ENCODE peak calls at places on chromosome 10, in six cellular contexts. M is HFF-Myc, G is DND-41, P is A549, C is tibial nerve, R is sigmoid colon. Q is an unnamed sample.

GRCh38 chr10:22372922-22373321 is 27.6 kb downstream of the SPAG6 start:
- DNase-seq in P (no peak), M (no peak), C (no peak), G (no peak), R (no peak), Q (no peak)

GRCh38 chr10:48307584-48307983 is 1.1 kb downstream of the MAPK8 start:
- DNase-seq in M (no peak), P (no peak), R (no peak), C (no peak), G (no peak), Q (no peak)

GRCh38 chr10:113480081-113480360 is 72.8 kb upstream of the HABP2 start:
- DNase-seq in P (no peak), M (no peak), R (no peak), G (no peak), C (no peak), Q (no peak)

GRCh38 chr10:132280646-132281074 is 27.1 kb downstream of the STK32C start:
- DNase-seq in C (no peak), P (no peak), R (no peak), M (no peak), G (no peak), Q (no peak)

GRCh38 chr10:74035324-74035723 is 37.4 kb downstream of the VCL start:
- DNase-seq in G (no peak), R (no peak), P (no peak), C (no peak), M (no peak), Q (no peak)

GRCh38 chr10:103616705-103617361 is 123.3 kb downstream of the NEURL1 start:
- DNase-seq in P (no peak), G (no peak), R (peak; percentile 91), C (peak; percentile 74), M (peak; percentile 59), Q (peak; percentile 57)

GRCh38 chr10:3192856-3193635 is 20.5 kb upstream of the PITRM1 start:
- DNase-seq in M (no peak), G (peak; percentile 59), R (no peak), C (peak; percentile 82), P (peak; percentile 64), Q (no peak)

GRCh38 chr10:119391430-119392313 is 150.8 kb downstream of the RGS10 start:
- DNase-seq in M (no peak), C (no peak), R (no peak), P (no peak), G (no peak), Q (no peak)

GRCh38 chr10:43424431-43424830 is 12.5 kb upstream of the ZNF487 start:
- DNase-seq in P (no peak), M (no peak), C (no peak), R (no peak), G (no peak), Q (no peak)

GRCh38 chr10:45354261-45354660 is 19.8 kb upstream of the ALOX5 start:
- DNase-seq in M (no peak), P (no peak), G (no peak), R (peak; percentile 71), C (peak; percentile 49), Q (no peak)

GRCh38 chr10:89738551-89739209 is 37.3 kb downstream of the KIF20B start:
- DNase-seq in C (no peak), M (no peak), P (no peak), G (no peak), R (no peak), Q (no peak)

GRCh38 chr10:13761490-13762091 is 174.8 kb downstream of the PRPF18 start:
- DNase-seq in M (no peak), C (no peak), P (no peak), R (no peak), G (no peak), Q (no peak)

GRCh38 chr10:33735463-33735862 is 401.0 kb upstream of the NRP1 start:
- DNase-seq in C (no peak), M (no peak), R (no peak), G (no peak), P (no peak), Q (no peak)

GRCh38 chr10:131858118-131858515 is 42.7 kb upstream of the PPP2R2D start:
- DNase-seq in C (no peak), P (no peak), M (no peak), R (peak; percentile 38), G (no peak), Q (no peak)

GRCh38 chr10:69438531-69439349 is 12.5 kb upstream of the TSPAN15 start:
- DNase-seq in R (peak; percentile 49), P (peak; percentile 77), C (no peak), G (no peak), M (no peak), Q (no peak)

GRCh38 chr10:102119417-102120141 is 589 bp downstream of the LDB1 start:
- DNase-seq in M (no peak), R (peak; percentile 93), P (peak; percentile 84), C (peak; percentile 85), G (peak; percentile 48), Q (no peak)

GRCh38 chr10:119362122-119362521 is 154.8 kb downstream of the GRK5 start:
- DNase-seq in R (no peak), C (peak; percentile 71), G (no peak), P (no peak), M (no peak), Q (no peak)

DNA sequence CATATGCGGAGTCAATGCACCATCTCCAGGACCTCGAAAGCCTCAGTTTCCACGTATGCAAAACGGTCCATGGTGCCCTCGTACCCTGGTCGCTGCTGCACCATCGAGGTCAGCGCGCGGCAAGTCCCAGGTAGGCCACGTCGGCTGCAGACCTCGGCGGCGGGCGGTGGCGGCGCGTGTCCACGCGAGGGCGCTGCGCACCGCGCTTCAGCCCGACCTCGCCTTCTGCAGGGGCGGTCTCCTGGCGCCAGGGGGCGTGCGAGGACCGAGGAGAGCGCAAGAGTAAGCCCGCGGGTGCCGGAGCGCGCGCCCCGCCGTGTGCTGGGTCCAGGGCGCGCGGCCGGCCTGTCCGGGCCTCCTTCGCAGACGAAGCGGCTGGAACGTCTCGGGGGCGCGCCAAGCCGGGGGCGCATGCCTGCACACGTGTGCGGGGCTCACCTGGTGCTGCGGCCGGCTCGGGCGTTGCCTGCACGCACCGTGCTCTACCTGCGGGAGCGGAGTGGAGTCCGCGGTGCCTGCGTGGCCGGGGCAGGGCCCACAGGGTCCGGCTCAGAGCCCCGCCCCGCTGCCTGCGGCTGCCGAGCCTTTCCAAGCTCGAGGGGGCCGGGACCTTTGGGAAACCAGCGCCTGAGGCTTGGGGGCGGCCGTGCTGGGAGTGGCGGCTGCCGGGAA is 54.0 kb downstream of the GLRX3 start:
- DNase-seq in R (peak; percentile 91), M (peak; percentile 22), P (peak; percentile 71), C (peak; percentile 84), G (no peak), Q (no peak)
- H3K4me3 ChIP-seq in R (peak overlapping the region; percentile 40), M (peak overlapping the region; percentile 43), P (peak overlapping the region; percentile 52), C (peak overlapping the region; percentile 32), G (no peak overlapping the region), Q (peak overlapping the region; percentile 69)

DNA sequence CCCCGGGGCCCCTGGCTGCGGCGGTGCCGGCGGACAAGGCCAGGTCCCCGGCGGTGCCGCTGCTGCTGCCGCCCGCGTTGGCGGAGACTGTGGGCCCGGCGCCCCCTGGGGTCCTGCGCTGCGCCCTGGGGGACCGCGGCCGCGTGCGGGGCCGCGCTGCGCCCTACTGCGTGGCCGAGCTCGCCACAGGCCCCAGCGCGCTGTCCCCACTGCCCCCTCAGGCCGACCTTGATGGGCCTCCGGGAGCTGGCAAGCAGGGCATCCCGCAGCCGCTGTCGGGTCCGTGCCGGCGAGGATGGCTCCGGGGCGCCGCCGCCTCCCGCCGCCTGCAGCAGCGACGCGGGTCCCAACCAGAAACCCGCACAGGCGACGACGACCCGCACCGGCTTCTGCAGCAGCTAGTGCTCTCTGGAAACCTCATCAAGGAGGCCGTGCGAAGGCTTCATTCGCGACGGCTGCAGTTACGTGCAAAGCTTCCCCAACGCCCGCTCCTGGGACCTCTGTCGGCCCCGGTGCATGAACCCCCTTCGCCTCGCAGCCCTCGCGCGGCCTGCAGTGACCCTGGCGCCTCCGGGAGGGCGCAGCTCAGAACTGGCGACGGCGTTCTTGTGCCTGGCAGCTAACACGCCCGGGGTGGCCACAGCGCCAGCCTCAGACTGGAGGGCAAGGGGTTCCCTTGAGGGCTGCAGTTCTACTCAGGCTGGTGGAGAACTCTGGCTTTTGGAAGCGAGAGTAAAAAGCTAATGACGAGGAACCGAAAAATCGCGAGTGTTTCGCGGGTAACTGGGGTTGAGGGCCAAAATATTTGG is 804 bp downstream of the FRAT1 start:
- DNase-seq in P (no peak), C (peak; percentile 5), R (peak; percentile 72), M (no peak), G (peak; percentile 53), Q (no peak)
- TF ChIP-seq CTCF in P (no peak), C (no peak), R (no peak), M (no peak), G (peak; percentile 31), Q (peak; percentile 11)

GRCh38 chr10:123567984-123568745 is 98.0 kb upstream of the GPR26 start:
- DNase-seq in M (no peak), P (no peak), R (peak; percentile 43), C (no peak), G (no peak), Q (no peak)
- H3K4me3 ChIP-seq in M (no peak overlapping the region), P (no peak overlapping the region), R (no peak overlapping the region), C (no peak overlapping the region), G (no peak overlapping the region), Q (no peak overlapping the region)

GRCh38 chr10:95907454-95908253 is at the start of gene CC2D2B:
- DNase-seq in P (peak; percentile 79), R (peak; percentile 90), G (peak; percentile 64), C (peak; percentile 65), M (peak; percentile 37), Q (no peak)

GRCh38 chr10:95909591-95909990 is 1.8 kb downstream of the CC2D2B start:
- DNase-seq in M (no peak), P (no peak), G (no peak), R (no peak), C (no peak), Q (no peak)

GRCh38 chr10:95908450-95908849 is 675 bp downstream of the CC2D2B start:
- DNase-seq in M (no peak), P (no peak), G (no peak), C (no peak), R (no peak), Q (no peak)

GRCh38 chr10:95906675-95907453 is 911 bp upstream of the CC2D2B start:
- DNase-seq in M (peak; percentile 36), P (peak; percentile 40), G (peak; percentile 39), R (peak; percentile 73), C (peak; percentile 40), Q (no peak)
- TF ChIP-seq CTCF in M (peak; percentile 21), P (no peak), G (peak; percentile 53), R (no peak), C (no peak), Q (peak; percentile 8)

DNA sequence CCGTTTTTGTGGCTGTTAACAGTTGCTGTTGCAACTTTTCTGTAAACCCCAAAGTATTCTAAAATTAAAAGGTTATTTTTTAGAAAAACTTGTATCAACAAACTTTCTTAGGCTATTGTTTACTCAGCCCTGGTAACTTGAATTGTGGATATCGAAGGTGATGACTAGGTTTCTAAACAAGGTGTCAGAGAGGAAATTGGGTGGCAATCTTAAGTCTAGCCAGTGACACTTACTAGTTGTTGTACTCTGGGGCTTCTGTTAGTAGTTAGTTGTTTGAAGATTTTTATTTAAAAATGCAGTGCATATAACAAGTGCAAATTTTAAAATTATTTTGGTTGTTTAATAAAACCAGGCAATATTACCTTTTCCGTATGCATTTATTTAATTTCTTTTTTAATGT is 1.3 kb downstream of the KIF11 start:
- DNase-seq in P (no peak), M (no peak), R (no peak), C (no peak), G (no peak), Q (no peak)
- H3K4me3 ChIP-seq in P (peak overlapping the region; percentile 63), M (peak overlapping the region; percentile 92), R (no peak overlapping the region), C (no peak overlapping the region), G (peak overlapping the region; percentile 66), Q (peak overlapping the region; percentile 78)